ENCODE peak calls at places on chromosomes 13 and 19, in seven cellular contexts. One of them, this sample, is unnamed.

GRCh38 chr19:50024719-50025021 is 502 bp downstream of the VRK3 start:
- DNase-seq in brain microvascular endothelial cell: no peak
- DNase-seq in PC-3: no peak
- DNase-seq in sigmoid colon: no peak
- DNase-seq in pancreas: no peak
- DNase-seq in DND-41: no peak
- DNase-seq in cardiac muscle cell: no peak
- DNase-seq in this sample: no peak

GRCh38 chr13:67769063-67769986 is 539.2 kb upstream of the PCDH9 start:
- DNase-seq in brain microvascular endothelial cell: no peak
- DNase-seq in PC-3: no peak
- DNase-seq in sigmoid colon: no peak
- DNase-seq in pancreas: no peak
- DNase-seq in DND-41: no peak
- DNase-seq in cardiac muscle cell: no peak
- DNase-seq in this sample: no peak

GRCh38 chr19:14002571-14003278 is 3.4 kb downstream of the RFX1 start:
- DNase-seq in brain microvascular endothelial cell: no peak
- DNase-seq in PC-3: no peak
- DNase-seq in sigmoid colon: no peak
- DNase-seq in pancreas: no peak
- DNase-seq in DND-41: peak; percentile 74
- DNase-seq in cardiac muscle cell: no peak
- DNase-seq in this sample: no peak

GRCh38 chr13:113102727-113103126 is 2.9 kb upstream of the F7 start:
- DNase-seq in brain microvascular endothelial cell: no peak
- DNase-seq in PC-3: no peak
- DNase-seq in sigmoid colon: no peak
- DNase-seq in pancreas: no peak
- DNase-seq in DND-41: no peak
- DNase-seq in cardiac muscle cell: no peak
- DNase-seq in this sample: no peak

GRCh38 chr19:897442-898039 is 4.3 kb downstream of the RNU6-9 start:
- DNase-seq in brain microvascular endothelial cell: no peak
- DNase-seq in PC-3: no peak
- DNase-seq in sigmoid colon: no peak
- DNase-seq in pancreas: no peak
- DNase-seq in DND-41: no peak
- DNase-seq in cardiac muscle cell: no peak
- DNase-seq in this sample: no peak

GRCh38 chr13:113616281-113616906 is 31.8 kb downstream of the TFDP1 start:
- DNase-seq in brain microvascular endothelial cell: peak; percentile 3
- DNase-seq in PC-3: no peak
- DNase-seq in sigmoid colon: no peak
- DNase-seq in pancreas: no peak
- DNase-seq in DND-41: no peak
- DNase-seq in cardiac muscle cell: peak; percentile 84
- DNase-seq in this sample: no peak

GRCh38 chr19:39424934-39425333 is 10.8 kb downstream of the RPS16 start:
- DNase-seq in brain microvascular endothelial cell: no peak
- DNase-seq in PC-3: no peak
- DNase-seq in sigmoid colon: no peak
- DNase-seq in pancreas: no peak
- DNase-seq in DND-41: no peak
- DNase-seq in cardiac muscle cell: no peak
- DNase-seq in this sample: no peak

GRCh38 chr19:51460164-51460992 is 2.1 kb upstream of the SIGLEC8 start:
- DNase-seq in brain microvascular endothelial cell: no peak
- DNase-seq in PC-3: peak; percentile 20
- DNase-seq in sigmoid colon: peak; percentile 32
- DNase-seq in pancreas: no peak
- DNase-seq in DND-41: no peak
- DNase-seq in cardiac muscle cell: peak; percentile 30
- DNase-seq in this sample: no peak

GRCh38 chr19:56491399-56491798 is 14.3 kb upstream of the ZNF667 start:
- DNase-seq in brain microvascular endothelial cell: peak; percentile 12
- DNase-seq in PC-3: no peak
- DNase-seq in sigmoid colon: no peak
- DNase-seq in pancreas: no peak
- DNase-seq in DND-41: no peak
- DNase-seq in cardiac muscle cell: peak; percentile 15
- DNase-seq in this sample: no peak

GRCh38 chr19:31351212-31352193 is 2.3 kb upstream of the TSHZ3 start:
- DNase-seq in brain microvascular endothelial cell: peak; percentile 51
- DNase-seq in PC-3: peak; percentile 15
- DNase-seq in sigmoid colon: peak; percentile 82
- DNase-seq in pancreas: peak; percentile 31
- DNase-seq in DND-41: peak; percentile 30
- DNase-seq in cardiac muscle cell: peak; percentile 73
- DNase-seq in this sample: no peak

GRCh38 chr13:94123543-94123942 is 355.9 kb downstream of the DCT start:
- DNase-seq in brain microvascular endothelial cell: no peak
- DNase-seq in PC-3: no peak
- DNase-seq in sigmoid colon: no peak
- DNase-seq in pancreas: no peak
- DNase-seq in DND-41: no peak
- DNase-seq in cardiac muscle cell: no peak
- DNase-seq in this sample: no peak

GRCh38 chr19:40321076-40321475 is 27.1 kb downstream of the C19orf47 start:
- DNase-seq in brain microvascular endothelial cell: no peak
- DNase-seq in PC-3: no peak
- DNase-seq in sigmoid colon: no peak
- DNase-seq in pancreas: no peak
- DNase-seq in DND-41: no peak
- DNase-seq in cardiac muscle cell: no peak
- DNase-seq in this sample: no peak

DNA sequence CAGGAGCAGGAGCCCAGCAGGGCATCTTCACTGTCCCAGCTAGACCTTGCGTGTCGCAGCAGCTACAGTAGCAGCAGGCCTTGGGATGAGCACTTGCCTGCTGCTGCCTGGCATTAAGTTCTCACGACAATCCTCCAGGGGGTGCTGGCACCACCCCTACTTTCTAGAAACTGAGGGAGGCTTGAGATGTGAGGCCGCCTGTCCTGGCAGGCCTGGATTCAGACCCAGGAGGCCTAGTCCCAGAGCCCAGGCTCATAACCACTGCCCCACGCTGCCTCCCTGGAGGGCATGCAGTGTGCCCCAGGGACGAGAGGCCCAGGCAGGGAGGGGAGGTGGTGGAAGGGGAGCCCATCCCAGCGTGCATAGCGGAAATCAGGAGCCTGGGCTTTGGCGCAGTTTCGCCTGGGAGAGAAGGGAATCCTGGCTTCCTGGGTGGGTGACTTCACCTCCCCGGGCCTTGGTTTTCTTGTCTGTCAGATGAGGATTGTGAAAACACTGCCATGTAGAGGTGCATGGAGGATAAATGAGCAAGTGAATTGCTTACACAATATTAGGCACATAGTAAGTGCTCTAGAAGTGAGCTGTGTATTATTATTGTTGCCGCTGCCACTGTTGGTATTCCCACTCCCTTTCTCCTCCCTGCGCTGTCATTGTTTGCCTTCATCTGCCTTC is 26.1 kb downstream of the PPP5C start:
- DNase-seq in brain microvascular endothelial cell: peak; percentile 18
- DNase-seq in PC-3: peak; percentile 5
- DNase-seq in sigmoid colon: peak; percentile 64
- DNase-seq in pancreas: peak; percentile 37
- DNase-seq in DND-41: no peak
- DNase-seq in cardiac muscle cell: peak; percentile 45
- DNase-seq in this sample: no peak
- TF ChIP-seq CTCF in brain microvascular endothelial cell: peak; percentile 69
- TF ChIP-seq CTCF in PC-3: peak; percentile 47
- TF ChIP-seq CTCF in sigmoid colon: no peak
- TF ChIP-seq CTCF in pancreas: no peak
- TF ChIP-seq CTCF in DND-41: peak; percentile 37
- TF ChIP-seq CTCF in cardiac muscle cell: peak; percentile 43
- TF ChIP-seq CTCF in this sample: no peak

GRCh38 chr19:10553087-10553667 is 9.5 kb downstream of the ATG4D start:
- DNase-seq in brain microvascular endothelial cell: no peak
- DNase-seq in PC-3: no peak
- DNase-seq in sigmoid colon: no peak
- DNase-seq in pancreas: no peak
- DNase-seq in DND-41: peak; percentile 65
- DNase-seq in cardiac muscle cell: no peak
- DNase-seq in this sample: no peak

GRCh38 chr19:10554760-10555612 is 10.8 kb downstream of the KRI1 start:
- DNase-seq in brain microvascular endothelial cell: no peak
- DNase-seq in PC-3: no peak
- DNase-seq in sigmoid colon: no peak
- DNase-seq in pancreas: no peak
- DNase-seq in DND-41: no peak
- DNase-seq in cardiac muscle cell: no peak
- DNase-seq in this sample: no peak

GRCh38 chr19:10557603-10558197 is 8.1 kb downstream of the KRI1 start:
- DNase-seq in brain microvascular endothelial cell: no peak
- DNase-seq in PC-3: no peak
- DNase-seq in sigmoid colon: no peak
- DNase-seq in pancreas: no peak
- DNase-seq in DND-41: no peak
- DNase-seq in cardiac muscle cell: no peak
- DNase-seq in this sample: no peak

GRCh38 chr19:10553943-10554381 is 10.3 kb downstream of the ATG4D start:
- DNase-seq in brain microvascular endothelial cell: no peak
- DNase-seq in PC-3: no peak
- DNase-seq in sigmoid colon: no peak
- DNase-seq in pancreas: no peak
- DNase-seq in DND-41: peak; percentile 98
- DNase-seq in cardiac muscle cell: no peak
- DNase-seq in this sample: peak; percentile 58

GRCh38 chr19:10555613-10555979 is 10.2 kb downstream of the KRI1 start:
- DNase-seq in brain microvascular endothelial cell: no peak
- DNase-seq in PC-3: no peak
- DNase-seq in sigmoid colon: no peak
- DNase-seq in pancreas: no peak
- DNase-seq in DND-41: no peak
- DNase-seq in cardiac muscle cell: no peak
- DNase-seq in this sample: no peak
- H3K27ac ChIP-seq in brain microvascular endothelial cell: no peak overlapping the region
- H3K27ac ChIP-seq in PC-3: no peak overlapping the region
- H3K27ac ChIP-seq in sigmoid colon: no peak overlapping the region
- H3K27ac ChIP-seq in pancreas: no peak overlapping the region
- H3K27ac ChIP-seq in DND-41: peak overlapping the region; percentile 96
- H3K27ac ChIP-seq in cardiac muscle cell: peak overlapping the region; percentile 60
- H3K27ac ChIP-seq in this sample: no peak overlapping the region

GRCh38 chr19:29259867-29260281 is 46.9 kb upstream of the UQCRFS1 start:
- DNase-seq in brain microvascular endothelial cell: no peak
- DNase-seq in PC-3: no peak
- DNase-seq in sigmoid colon: no peak
- DNase-seq in pancreas: no peak
- DNase-seq in DND-41: no peak
- DNase-seq in cardiac muscle cell: no peak
- DNase-seq in this sample: no peak

GRCh38 chr19:29262085-29262484 is 49.1 kb upstream of the UQCRFS1 start:
- DNase-seq in brain microvascular endothelial cell: no peak
- DNase-seq in PC-3: no peak
- DNase-seq in sigmoid colon: no peak
- DNase-seq in pancreas: no peak
- DNase-seq in DND-41: no peak
- DNase-seq in cardiac muscle cell: no peak
- DNase-seq in this sample: no peak

GRCh38 chr19:29259153-29259552 is 46.2 kb upstream of the UQCRFS1 start:
- DNase-seq in brain microvascular endothelial cell: no peak
- DNase-seq in PC-3: no peak
- DNase-seq in sigmoid colon: no peak
- DNase-seq in pancreas: no peak
- DNase-seq in DND-41: peak; percentile 7
- DNase-seq in cardiac muscle cell: no peak
- DNase-seq in this sample: no peak

GRCh38 chr19:29263305-29264080 is 50.5 kb upstream of the UQCRFS1 start:
- DNase-seq in brain microvascular endothelial cell: peak; percentile 35
- DNase-seq in PC-3: peak; percentile 35
- DNase-seq in sigmoid colon: no peak
- DNase-seq in pancreas: peak; percentile 47
- DNase-seq in DND-41: peak; percentile 57
- DNase-seq in cardiac muscle cell: peak; percentile 51
- DNase-seq in this sample: peak; percentile 30

DNA sequence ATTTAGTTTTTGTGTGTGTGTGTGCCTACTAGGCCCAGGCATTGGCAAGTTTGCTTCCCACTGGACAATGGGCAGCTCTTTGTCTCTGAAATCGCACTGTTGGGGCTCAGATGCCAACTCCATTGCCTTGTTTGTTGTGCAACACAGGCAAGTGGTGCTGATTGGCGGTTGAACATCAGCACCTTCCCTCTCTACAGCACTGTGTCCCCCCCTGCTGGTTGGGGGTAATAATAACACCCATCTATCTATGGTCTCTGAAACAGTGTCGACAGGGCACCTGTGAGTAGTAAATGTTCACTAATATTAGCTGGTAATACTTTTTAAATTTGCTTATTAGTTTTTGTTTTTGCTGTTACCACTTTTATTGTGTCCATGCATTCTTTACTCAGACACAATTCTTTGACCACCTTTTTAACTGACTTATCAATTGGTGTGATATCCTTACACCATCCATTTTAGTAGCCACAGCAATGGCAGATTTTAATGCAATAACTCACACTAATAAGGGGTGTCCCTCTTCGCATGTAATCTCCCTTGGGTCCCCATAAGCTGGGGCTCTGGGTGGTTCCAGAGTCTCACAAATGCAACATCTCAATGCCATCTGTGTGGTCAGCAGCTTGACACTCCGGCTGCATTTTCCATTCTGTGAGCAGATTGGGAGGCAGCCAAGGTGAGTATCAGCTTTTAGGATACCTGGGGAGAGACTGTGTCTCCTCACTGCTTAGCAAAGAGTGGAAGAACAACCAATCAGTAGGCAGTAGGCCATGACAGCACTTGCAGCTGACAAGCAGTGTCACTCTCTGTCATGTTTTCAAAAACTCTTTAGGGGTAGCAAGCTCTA is 47.7 kb upstream of the UQCRFS1 start:
- DNase-seq in brain microvascular endothelial cell: no peak
- DNase-seq in PC-3: no peak
- DNase-seq in sigmoid colon: no peak
- DNase-seq in pancreas: no peak
- DNase-seq in DND-41: peak; percentile 59
- DNase-seq in cardiac muscle cell: peak; percentile 40
- DNase-seq in this sample: no peak
- TF ChIP-seq CTCF in brain microvascular endothelial cell: peak; percentile 38
- TF ChIP-seq CTCF in PC-3: peak; percentile 38
- TF ChIP-seq CTCF in sigmoid colon: no peak
- TF ChIP-seq CTCF in pancreas: no peak
- TF ChIP-seq CTCF in DND-41: peak; percentile 69
- TF ChIP-seq CTCF in cardiac muscle cell: peak; percentile 43
- TF ChIP-seq CTCF in this sample: no peak

DNA sequence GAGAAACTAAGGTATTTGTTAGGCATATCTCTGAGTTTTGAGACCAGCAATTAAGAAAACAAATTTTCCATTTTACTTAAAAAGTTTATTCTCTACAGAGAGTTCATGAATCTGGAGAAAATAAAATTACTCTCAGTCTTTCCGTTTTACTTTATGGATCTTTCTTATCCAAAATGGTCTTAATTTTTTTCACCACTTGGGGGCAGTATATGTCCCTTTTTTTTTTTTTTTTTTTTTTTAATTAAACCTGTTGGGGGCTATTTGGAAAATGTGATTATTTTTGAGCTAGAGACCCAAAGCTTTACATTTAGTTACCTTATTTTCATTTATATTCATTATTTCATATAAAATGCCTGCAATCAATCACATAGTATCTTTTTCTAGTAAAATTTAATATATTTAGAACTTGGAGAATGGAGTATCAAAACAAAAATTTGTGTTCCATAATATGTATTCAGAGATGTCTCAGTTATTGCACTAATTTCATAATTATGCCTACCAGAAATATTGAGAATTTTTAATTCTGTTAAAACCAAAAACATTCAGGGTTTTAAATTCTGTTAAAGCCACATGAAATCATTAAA is 27.1 kb downstream of the PIBF1 start:
- DNase-seq in brain microvascular endothelial cell: no peak
- DNase-seq in PC-3: peak; percentile 41
- DNase-seq in sigmoid colon: no peak
- DNase-seq in pancreas: no peak
- DNase-seq in DND-41: no peak
- DNase-seq in cardiac muscle cell: peak; percentile 28
- DNase-seq in this sample: no peak
- H3K27ac ChIP-seq in brain microvascular endothelial cell: no peak overlapping the region
- H3K27ac ChIP-seq in PC-3: peak overlapping the region; percentile 33
- H3K27ac ChIP-seq in sigmoid colon: no peak overlapping the region
- H3K27ac ChIP-seq in pancreas: no peak overlapping the region
- H3K27ac ChIP-seq in DND-41: no peak overlapping the region
- H3K27ac ChIP-seq in cardiac muscle cell: peak overlapping the region; percentile 48
- H3K27ac ChIP-seq in this sample: no peak overlapping the region